ENCODE peak calls at places on chromosomes 13 and 19, in five cellular contexts. Q is D341Med; P is HCEC 1CT; U is stimulated activated CD8-positive, alpha-beta memory T cell treated with anti-CD3 and anti-CD28 coated beads, Interleukin-15, amount 100 ng/mL, for 1 hour; R is nephron progenitor cell. I is an unnamed sample.
A peak's percentile ranks its signal among the peaks of the same experiment; 100 is the strongest.

GRCh38 chr13:97226788-97227627 is 4.9 kb downstream of the MBNL2 start:
- DNase-seq in Q (no peak), P (no peak), U (no peak), R (no peak), I (no peak)

GRCh38 chr19:21482863-21483276 is 22.5 kb upstream of the ZNF429 start:
- DNase-seq in Q (peak; percentile 86), P (no peak), U (peak; percentile 35), R (no peak), I (peak; percentile 55)

GRCh38 chr13:75255653-75256052 is 226.3 kb downstream of the TBC1D4 start:
- DNase-seq in Q (no peak), P (no peak), U (no peak), R (no peak), I (peak; percentile 11)

GRCh38 chr19:38093587-38093986 is 130.4 kb downstream of the DPF1 start:
- DNase-seq in Q (no peak), P (no peak), U (no peak), R (no peak), I (no peak)

GRCh38 chr13:33676700-33677048 is 141.3 kb upstream of the RFC3 start:
- DNase-seq in Q (peak; percentile 28), P (peak; percentile 47), U (no peak), R (peak; percentile 9), I (peak; percentile 64)

GRCh38 chr13:27053902-27054595 is 117.6 kb downstream of the USP12 start:
- DNase-seq in Q (no peak), P (peak; percentile 79), U (no peak), R (no peak), I (no peak)

GRCh38 chr13:21530656-21531055 is 71.6 kb upstream of the ZDHHC20 start:
- DNase-seq in Q (no peak), P (no peak), U (no peak), R (no peak), I (no peak)

GRCh38 chr13:102267191-102267590 is 134.7 kb downstream of the FGF14 start:
- DNase-seq in Q (no peak), P (peak; percentile 24), U (no peak), R (no peak), I (no peak)

GRCh38 chr19:40604647-40605200 is 3.6 kb downstream of the LTBP4 start:
- DNase-seq in Q (no peak), P (no peak), U (no peak), R (no peak), I (no peak)

GRCh38 chr19:34452671-34453253 is 24.6 kb downstream of the UBA2 start:
- DNase-seq in Q (no peak), P (peak; percentile 54), U (no peak), R (no peak), I (no peak)

GRCh38 chr19:52200044-52200443 is 10.2 kb downstream of the PPP2R1A start:
- DNase-seq in Q (no peak), P (peak; percentile 66), U (no peak), R (no peak), I (no peak)

GRCh38 chr13:46908511-46908910 is 11.7 kb upstream of the HTR2A start:
- DNase-seq in Q (no peak), P (peak; percentile 47), U (no peak), R (no peak), I (peak; percentile 76)

GRCh38 chr19:47296036-47296435 is 13.6 kb upstream of the C5AR1 start:
- DNase-seq in Q (peak; percentile 80), P (peak; percentile 62), U (peak; percentile 66), R (peak; percentile 81), I (peak; percentile 95)

GRCh38 chr19:45508931-45509691 is 1.8 kb downstream of the VASP start:
- DNase-seq in Q (no peak), P (peak; percentile 70), U (no peak), R (peak; percentile 66), I (peak; percentile 76)

GRCh38 chr13:42211704-42212103 is 60.2 kb upstream of the AKAP11 start:
- DNase-seq in Q (no peak), P (peak; percentile 51), U (no peak), R (no peak), I (no peak)

GRCh38 chr19:41753936-41754529 is 1.3 kb upstream of the CEACAM6 start:
- DNase-seq in Q (peak; percentile 64), P (peak; percentile 29), U (peak; percentile 61), R (peak; percentile 47), I (peak; percentile 36)

GRCh38 chr19:32566246-32566830 is 14.7 kb upstream of the PDCD5 start:
- DNase-seq in Q (no peak), P (peak; percentile 10), U (no peak), R (no peak), I (peak; percentile 24)

GRCh38 chr19:4889034-4889825 is 13.5 kb downstream of the ARRDC5 start:
- DNase-seq in Q (peak; percentile 77), P (peak; percentile 68), U (no peak), R (no peak), I (no peak)

GRCh38 chr19:18156841-18157464 is 4.0 kb downstream of the PIK3R2 start:
- DNase-seq in Q (peak; percentile 79), P (peak; percentile 40), U (no peak), R (no peak), I (peak; percentile 96)